ENCODE peak calls at places on chromosomes 5 and 9, in eight cellular contexts. One of them, this sample, is unnamed.

GRCh38 chr9:128118971-128119665 is 8.4 kb downstream of the PTGES2 start:
- DNase-seq in left ventricle myocardium inferior: no peak
- DNase-seq in ovary: no peak
- DNase-seq in fibroblast of mammary gland: no peak
- DNase-seq in uterus: no peak
- DNase-seq in HFFc6: no peak
- DNase-seq in AG09319: no peak
- DNase-seq in GM23338: no peak
- DNase-seq in this sample: peak; percentile 46

GRCh38 chr9:18979367-18979766 is 53.6 kb downstream of the SAXO1 start:
- DNase-seq in AG09319: no peak
- DNase-seq in HFFc6: peak; percentile 43
- DNase-seq in fibroblast of mammary gland: peak; percentile 73
- DNase-seq in GM23338: no peak
- DNase-seq in left ventricle myocardium inferior: no peak
- DNase-seq in uterus: no peak
- DNase-seq in ovary: no peak
- DNase-seq in this sample: no peak

GRCh38 chr9:94017939-94018531 is 62.9 kb upstream of the BARX1 start:
- DNase-seq in GM23338: no peak
- DNase-seq in left ventricle myocardium inferior: no peak
- DNase-seq in HFFc6: no peak
- DNase-seq in AG09319: no peak
- DNase-seq in uterus: no peak
- DNase-seq in ovary: no peak
- DNase-seq in fibroblast of mammary gland: peak; percentile 38
- DNase-seq in this sample: no peak

GRCh38 chr5:67878911-67879310 is 336.6 kb upstream of the PIK3R1 start:
- DNase-seq in GM23338: no peak
- DNase-seq in HFFc6: no peak
- DNase-seq in AG09319: no peak
- DNase-seq in uterus: no peak
- DNase-seq in left ventricle myocardium inferior: no peak
- DNase-seq in ovary: no peak
- DNase-seq in fibroblast of mammary gland: no peak
- DNase-seq in this sample: no peak

GRCh38 chr5:24363789-24364534 is 280.8 kb downstream of the CDH10 start:
- DNase-seq in AG09319: no peak
- DNase-seq in HFFc6: no peak
- DNase-seq in left ventricle myocardium inferior: no peak
- DNase-seq in ovary: no peak
- DNase-seq in uterus: no peak
- DNase-seq in GM23338: no peak
- DNase-seq in fibroblast of mammary gland: no peak
- DNase-seq in this sample: no peak

GRCh38 chr9:18748106-18748719 is 274.3 kb downstream of the ADAMTSL1 start:
- DNase-seq in fibroblast of mammary gland: no peak
- DNase-seq in HFFc6: no peak
- DNase-seq in uterus: no peak
- DNase-seq in ovary: no peak
- DNase-seq in left ventricle myocardium inferior: no peak
- DNase-seq in GM23338: no peak
- DNase-seq in AG09319: peak; percentile 64
- DNase-seq in this sample: no peak

GRCh38 chr5:17737087-17737486 is 102.8 kb downstream of the TAF11L14 start:
- DNase-seq in GM23338: no peak
- DNase-seq in ovary: no peak
- DNase-seq in HFFc6: no peak
- DNase-seq in fibroblast of mammary gland: no peak
- DNase-seq in left ventricle myocardium inferior: no peak
- DNase-seq in AG09319: no peak
- DNase-seq in uterus: no peak
- DNase-seq in this sample: no peak

GRCh38 chr5:14199902-14200301 is 56.8 kb downstream of the TRIO start:
- DNase-seq in HFFc6: no peak
- DNase-seq in AG09319: no peak
- DNase-seq in uterus: no peak
- DNase-seq in left ventricle myocardium inferior: peak; percentile 40
- DNase-seq in fibroblast of mammary gland: no peak
- DNase-seq in ovary: peak; percentile 72
- DNase-seq in GM23338: no peak
- DNase-seq in this sample: no peak

GRCh38 chr5:66467564-66467963 is 128.6 kb upstream of the MAST4 start:
- DNase-seq in AG09319: no peak
- DNase-seq in uterus: no peak
- DNase-seq in GM23338: peak; percentile 21
- DNase-seq in fibroblast of mammary gland: no peak
- DNase-seq in left ventricle myocardium inferior: no peak
- DNase-seq in HFFc6: no peak
- DNase-seq in ovary: no peak
- DNase-seq in this sample: no peak

GRCh38 chr5:42614509-42614908 is 142.1 kb upstream of the CCDC152 start:
- DNase-seq in ovary: no peak
- DNase-seq in fibroblast of mammary gland: peak; percentile 73
- DNase-seq in AG09319: no peak
- DNase-seq in GM23338: no peak
- DNase-seq in uterus: no peak
- DNase-seq in left ventricle myocardium inferior: no peak
- DNase-seq in HFFc6: no peak
- DNase-seq in this sample: no peak

GRCh38 chr5:108687599-108688220 is 60.0 kb upstream of the FER start:
- DNase-seq in GM23338: peak; percentile 32
- DNase-seq in left ventricle myocardium inferior: no peak
- DNase-seq in AG09319: no peak
- DNase-seq in HFFc6: no peak
- DNase-seq in ovary: no peak
- DNase-seq in fibroblast of mammary gland: no peak
- DNase-seq in uterus: no peak
- DNase-seq in this sample: no peak

GRCh38 chr5:142561029-142561428 is 124.9 kb downstream of the FGF1 start:
- DNase-seq in HFFc6: no peak
- DNase-seq in fibroblast of mammary gland: no peak
- DNase-seq in left ventricle myocardium inferior: no peak
- DNase-seq in uterus: no peak
- DNase-seq in AG09319: no peak
- DNase-seq in ovary: no peak
- DNase-seq in GM23338: no peak
- DNase-seq in this sample: no peak

GRCh38 chr5:83974151-83974822 is 253.6 kb upstream of the HAPLN1 start:
- DNase-seq in fibroblast of mammary gland: no peak
- DNase-seq in GM23338: peak; percentile 60
- DNase-seq in HFFc6: no peak
- DNase-seq in AG09319: no peak
- DNase-seq in uterus: no peak
- DNase-seq in ovary: no peak
- DNase-seq in left ventricle myocardium inferior: no peak
- DNase-seq in this sample: no peak

GRCh38 chr9:75907329-75907728 is 16.9 kb downstream of the PCSK5 start:
- DNase-seq in fibroblast of mammary gland: peak; percentile 22
- DNase-seq in ovary: no peak
- DNase-seq in GM23338: no peak
- DNase-seq in left ventricle myocardium inferior: no peak
- DNase-seq in uterus: no peak
- DNase-seq in HFFc6: no peak
- DNase-seq in AG09319: no peak
- DNase-seq in this sample: no peak

GRCh38 chr5:36279054-36279698 is 22.5 kb downstream of the RANBP3L start:
- DNase-seq in left ventricle myocardium inferior: no peak
- DNase-seq in uterus: no peak
- DNase-seq in GM23338: no peak
- DNase-seq in fibroblast of mammary gland: peak; percentile 74
- DNase-seq in HFFc6: no peak
- DNase-seq in AG09319: no peak
- DNase-seq in ovary: no peak
- DNase-seq in this sample: no peak

GRCh38 chr5:143065185-143065584 is 295.0 kb downstream of the ARHGAP26 start:
- DNase-seq in fibroblast of mammary gland: peak; percentile 97
- DNase-seq in uterus: peak; percentile 36
- DNase-seq in AG09319: peak; percentile 78
- DNase-seq in GM23338: no peak
- DNase-seq in left ventricle myocardium inferior: no peak
- DNase-seq in HFFc6: no peak
- DNase-seq in ovary: no peak
- DNase-seq in this sample: no peak

GRCh38 chr9:123922911-123923310 is 7.0 kb downstream of the DENND1A start:
- DNase-seq in left ventricle myocardium inferior: no peak
- DNase-seq in GM23338: no peak
- DNase-seq in HFFc6: no peak
- DNase-seq in uterus: no peak
- DNase-seq in ovary: no peak
- DNase-seq in AG09319: no peak
- DNase-seq in fibroblast of mammary gland: no peak
- DNase-seq in this sample: no peak

GRCh38 chr5:14129123-14129522 is 14.0 kb upstream of the TRIO start:
- DNase-seq in ovary: no peak
- DNase-seq in uterus: no peak
- DNase-seq in AG09319: no peak
- DNase-seq in HFFc6: no peak
- DNase-seq in left ventricle myocardium inferior: no peak
- DNase-seq in fibroblast of mammary gland: no peak
- DNase-seq in GM23338: no peak
- DNase-seq in this sample: no peak

GRCh38 chr5:87887247-87887646 is 381.4 kb downstream of the TMEM161B start:
- DNase-seq in ovary: no peak
- DNase-seq in HFFc6: no peak
- DNase-seq in GM23338: no peak
- DNase-seq in fibroblast of mammary gland: no peak
- DNase-seq in AG09319: no peak
- DNase-seq in left ventricle myocardium inferior: no peak
- DNase-seq in uterus: no peak
- DNase-seq in this sample: no peak

GRCh38 chr5:87888139-87888538 is 380.5 kb downstream of the TMEM161B start:
- DNase-seq in ovary: no peak
- DNase-seq in HFFc6: no peak
- DNase-seq in AG09319: no peak
- DNase-seq in GM23338: no peak
- DNase-seq in fibroblast of mammary gland: no peak
- DNase-seq in uterus: no peak
- DNase-seq in left ventricle myocardium inferior: no peak
- DNase-seq in this sample: no peak

DNA sequence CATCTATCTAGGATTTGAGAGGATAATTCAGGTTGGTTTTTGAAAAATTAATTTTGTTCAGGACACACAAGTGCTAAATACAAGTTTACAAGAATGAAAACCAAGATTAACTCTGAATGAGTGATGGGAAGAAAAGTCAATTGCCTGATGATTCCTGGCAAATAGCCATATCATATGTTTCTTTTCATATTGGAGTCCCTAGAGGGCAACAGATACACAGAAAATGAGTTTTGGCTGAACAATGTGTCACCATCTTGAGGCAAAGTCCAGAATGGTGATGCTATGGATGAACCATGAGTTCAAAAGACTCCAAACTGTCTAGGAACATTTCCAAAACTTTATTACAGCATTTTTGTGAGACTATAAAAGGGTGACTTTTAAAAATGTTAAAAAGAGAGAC is 382.9 kb downstream of the TMEM161B start:
- DNase-seq in HFFc6: no peak
- DNase-seq in fibroblast of mammary gland: peak; percentile 0
- DNase-seq in ovary: no peak
- DNase-seq in GM23338: no peak
- DNase-seq in uterus: no peak
- DNase-seq in AG09319: no peak
- DNase-seq in left ventricle myocardium inferior: no peak
- DNase-seq in this sample: no peak
- TF ChIP-seq CTCF in HFFc6: no peak
- TF ChIP-seq CTCF in fibroblast of mammary gland: no peak
- TF ChIP-seq CTCF in ovary: no peak
- TF ChIP-seq CTCF in GM23338: peak; percentile 37
- TF ChIP-seq CTCF in uterus: no peak
- TF ChIP-seq CTCF in AG09319: no peak
- TF ChIP-seq CTCF in left ventricle myocardium inferior: peak; percentile 9
- TF ChIP-seq CTCF in this sample: no peak

GRCh38 chr9:83980395-83981125 is at the start of gene RMI1:
- DNase-seq in left ventricle myocardium inferior: peak; percentile 100
- DNase-seq in GM23338: peak; percentile 100
- DNase-seq in uterus: peak; percentile 99
- DNase-seq in AG09319: peak; percentile 97
- DNase-seq in fibroblast of mammary gland: peak; percentile 97
- DNase-seq in ovary: peak; percentile 100
- DNase-seq in HFFc6: peak; percentile 94
- DNase-seq in this sample: peak; percentile 99
- TF ChIP-seq CTCF in left ventricle myocardium inferior: no peak
- TF ChIP-seq CTCF in GM23338: peak; percentile 15
- TF ChIP-seq CTCF in uterus: peak; percentile 2
- TF ChIP-seq CTCF in AG09319: no peak
- TF ChIP-seq CTCF in fibroblast of mammary gland: no peak
- TF ChIP-seq CTCF in ovary: peak; percentile 16
- TF ChIP-seq CTCF in HFFc6: peak; percentile 41
- TF ChIP-seq CTCF in this sample: no peak

GRCh38 chr9:33170464-33171156 is 3.5 kb upstream of the B4GALT1 start:
- DNase-seq in HFFc6: no peak
- DNase-seq in left ventricle myocardium inferior: peak; percentile 68
- DNase-seq in AG09319: no peak
- DNase-seq in uterus: peak; percentile 37
- DNase-seq in GM23338: peak; percentile 63
- DNase-seq in fibroblast of mammary gland: peak; percentile 49
- DNase-seq in ovary: no peak
- DNase-seq in this sample: peak; percentile 94
- TF ChIP-seq CTCF in HFFc6: peak; percentile 66
- TF ChIP-seq CTCF in left ventricle myocardium inferior: peak; percentile 64
- TF ChIP-seq CTCF in AG09319: peak; percentile 9
- TF ChIP-seq CTCF in uterus: no peak
- TF ChIP-seq CTCF in GM23338: peak; percentile 83
- TF ChIP-seq CTCF in fibroblast of mammary gland: peak; percentile 44
- TF ChIP-seq CTCF in ovary: no peak
- TF ChIP-seq CTCF in this sample: peak; percentile 73

DNA sequence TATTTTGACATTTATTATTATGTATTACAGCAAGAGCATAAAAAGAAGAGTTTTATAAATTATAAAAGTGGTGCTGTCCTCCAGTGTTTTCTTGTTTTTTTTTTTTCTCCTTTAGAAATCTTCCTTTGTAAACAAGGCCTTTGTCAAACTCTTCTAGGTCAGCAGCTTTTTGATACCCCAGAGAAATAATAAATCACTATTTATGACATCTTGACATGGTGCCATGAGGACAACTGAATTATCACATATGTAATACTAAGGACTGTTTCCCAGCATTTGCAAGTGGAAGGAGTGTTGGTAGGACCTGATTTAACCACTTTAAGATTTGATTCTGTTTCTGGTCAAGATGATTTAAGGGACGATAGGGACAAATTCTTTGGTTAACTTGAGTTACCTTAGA is 4.6 kb downstream of the SMARCA2 start:
- DNase-seq in GM23338: no peak
- DNase-seq in left ventricle myocardium inferior: no peak
- DNase-seq in fibroblast of mammary gland: no peak
- DNase-seq in AG09319: no peak
- DNase-seq in uterus: no peak
- DNase-seq in HFFc6: no peak
- DNase-seq in ovary: no peak
- DNase-seq in this sample: no peak
- TF ChIP-seq CTCF in GM23338: no peak
- TF ChIP-seq CTCF in left ventricle myocardium inferior: no peak
- TF ChIP-seq CTCF in fibroblast of mammary gland: no peak
- TF ChIP-seq CTCF in AG09319: no peak
- TF ChIP-seq CTCF in uterus: no peak
- TF ChIP-seq CTCF in HFFc6: no peak
- TF ChIP-seq CTCF in ovary: no peak
- TF ChIP-seq CTCF in this sample: no peak

GRCh38 chr5:61623401-61624069 is 291.5 kb downstream of the ZSWIM6 start:
- DNase-seq in AG09319: no peak
- DNase-seq in GM23338: peak; percentile 81
- DNase-seq in uterus: no peak
- DNase-seq in HFFc6: no peak
- DNase-seq in ovary: no peak
- DNase-seq in fibroblast of mammary gland: no peak
- DNase-seq in left ventricle myocardium inferior: no peak
- DNase-seq in this sample: no peak
- TF ChIP-seq CTCF in AG09319: no peak
- TF ChIP-seq CTCF in GM23338: peak; percentile 61
- TF ChIP-seq CTCF in uterus: no peak
- TF ChIP-seq CTCF in HFFc6: peak; percentile 49
- TF ChIP-seq CTCF in ovary: no peak
- TF ChIP-seq CTCF in fibroblast of mammary gland: peak; percentile 32
- TF ChIP-seq CTCF in left ventricle myocardium inferior: peak; percentile 36
- TF ChIP-seq CTCF in this sample: no peak

This sample was measured in right lobe of liver.